ENCODE peak calls at places on chromosomes 5 and 9, in six cellular contexts. One of them, this sample, is unnamed. For H3K79me2, the result is how much of the 10 kb centered on the place peaks cover.

GRCh38 chr5:92401492-92401891 is 1018.4 kb upstream of the ARRDC3 start:
- DNase-seq in endothelial cell of umbilical vein: peak
- DNase-seq in OCI-LY7: no peak
- DNase-seq in HCT116: no peak
- DNase-seq in H9: peak
- DNase-seq in PC-9: no peak
- DNase-seq in this sample: peak

GRCh38 chr9:99576830-99577229 is 244.9 kb upstream of the NR4A3 start:
- DNase-seq in OCI-LY7: no peak
- DNase-seq in endothelial cell of umbilical vein: no peak
- DNase-seq in HCT116: no peak
- DNase-seq in H9: no peak
- DNase-seq in PC-9: no peak
- DNase-seq in this sample: no peak

GRCh38 chr5:160390787-160391696 is 8.8 kb downstream of the FAM200C start:
- DNase-seq in H9: no peak
- DNase-seq in endothelial cell of umbilical vein: peak
- DNase-seq in OCI-LY7: peak
- DNase-seq in PC-9: no peak
- DNase-seq in HCT116: no peak
- DNase-seq in this sample: peak

GRCh38 chr5:90056911-90057705 is 352.4 kb downstream of the CETN3 start:
- DNase-seq in OCI-LY7: no peak
- DNase-seq in PC-9: no peak
- DNase-seq in HCT116: no peak
- DNase-seq in H9: peak
- DNase-seq in endothelial cell of umbilical vein: no peak
- DNase-seq in this sample: no peak

GRCh38 chr5:93578813-93579560 is 2.0 kb downstream of the NR2F1-AS1 start:
- DNase-seq in PC-9: peak
- DNase-seq in endothelial cell of umbilical vein: peak
- DNase-seq in OCI-LY7: no peak
- DNase-seq in HCT116: no peak
- DNase-seq in H9: peak
- DNase-seq in this sample: no peak

GRCh38 chr5:123670981-123671557 is 159.1 kb downstream of the CSNK1G3 start:
- DNase-seq in HCT116: peak
- DNase-seq in PC-9: peak
- DNase-seq in H9: peak
- DNase-seq in endothelial cell of umbilical vein: peak
- DNase-seq in OCI-LY7: peak
- DNase-seq in this sample: peak

GRCh38 chr9:74858753-74859414 is 28.8 kb downstream of the TRPM6 start:
- DNase-seq in PC-9: no peak
- DNase-seq in endothelial cell of umbilical vein: no peak
- DNase-seq in H9: no peak
- DNase-seq in HCT116: no peak
- DNase-seq in OCI-LY7: no peak
- DNase-seq in this sample: no peak

GRCh38 chr9:117464941-117465616 is 50.2 kb upstream of the ASTN2 start:
- DNase-seq in OCI-LY7: no peak
- DNase-seq in H9: no peak
- DNase-seq in PC-9: no peak
- DNase-seq in HCT116: no peak
- DNase-seq in endothelial cell of umbilical vein: no peak
- DNase-seq in this sample: no peak

GRCh38 chr5:158471179-158471924 is 612.4 kb upstream of the CLINT1 start:
- DNase-seq in OCI-LY7: no peak
- DNase-seq in HCT116: no peak
- DNase-seq in PC-9: no peak
- DNase-seq in endothelial cell of umbilical vein: no peak
- DNase-seq in H9: no peak
- DNase-seq in this sample: peak

DNA sequence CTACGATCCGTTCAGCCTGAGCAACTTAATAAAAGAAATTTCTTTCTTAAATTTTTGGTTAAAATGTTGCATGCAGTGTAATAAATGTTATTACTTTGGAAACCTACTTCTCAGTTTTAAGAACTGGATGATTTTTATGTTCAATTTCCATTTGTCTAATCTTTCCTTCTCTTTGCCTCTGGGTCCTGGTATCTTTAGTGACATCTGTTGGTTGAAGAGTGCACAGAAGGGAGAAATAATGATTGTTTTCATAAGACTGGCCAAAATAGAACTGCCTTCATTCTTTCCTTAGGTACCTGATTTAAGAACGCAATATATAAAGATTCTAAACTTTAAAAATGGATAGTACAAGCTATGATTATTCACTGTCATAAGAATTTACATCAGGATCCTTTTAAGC is 83.0 kb upstream of the TLX3 start:
- DNase-seq in HCT116: no peak
- DNase-seq in OCI-LY7: no peak
- DNase-seq in H9: no peak
- DNase-seq in PC-9: no peak
- DNase-seq in endothelial cell of umbilical vein: peak
- DNase-seq in this sample: no peak
- TF ChIP-seq CTCF in HCT116: peak
- TF ChIP-seq CTCF in OCI-LY7: peak
- TF ChIP-seq CTCF in H9: peak
- TF ChIP-seq CTCF in PC-9: no peak
- TF ChIP-seq CTCF in endothelial cell of umbilical vein: no peak
- TF ChIP-seq CTCF in this sample: peak

GRCh38 chr5:169778622-169779596 is 141.8 kb downstream of the DOCK2 start:
- DNase-seq in OCI-LY7: peak
- DNase-seq in H9: no peak
- DNase-seq in endothelial cell of umbilical vein: no peak
- DNase-seq in PC-9: no peak
- DNase-seq in HCT116: no peak
- DNase-seq in this sample: no peak

GRCh38 chr5:169785731-169786130 is 148.7 kb downstream of the DOCK2 start:
- DNase-seq in H9: no peak
- DNase-seq in endothelial cell of umbilical vein: no peak
- DNase-seq in HCT116: no peak
- DNase-seq in OCI-LY7: no peak
- DNase-seq in PC-9: no peak
- DNase-seq in this sample: no peak

GRCh38 chr5:169786219-169786618 is 149.1 kb downstream of the DOCK2 start:
- DNase-seq in HCT116: no peak
- DNase-seq in endothelial cell of umbilical vein: no peak
- DNase-seq in H9: no peak
- DNase-seq in PC-9: no peak
- DNase-seq in OCI-LY7: no peak
- DNase-seq in this sample: no peak

GRCh38 chr5:169777112-169777511 is 140.0 kb downstream of the DOCK2 start:
- DNase-seq in OCI-LY7: no peak
- DNase-seq in PC-9: no peak
- DNase-seq in endothelial cell of umbilical vein: no peak
- DNase-seq in HCT116: no peak
- DNase-seq in H9: no peak
- DNase-seq in this sample: no peak

DNA sequence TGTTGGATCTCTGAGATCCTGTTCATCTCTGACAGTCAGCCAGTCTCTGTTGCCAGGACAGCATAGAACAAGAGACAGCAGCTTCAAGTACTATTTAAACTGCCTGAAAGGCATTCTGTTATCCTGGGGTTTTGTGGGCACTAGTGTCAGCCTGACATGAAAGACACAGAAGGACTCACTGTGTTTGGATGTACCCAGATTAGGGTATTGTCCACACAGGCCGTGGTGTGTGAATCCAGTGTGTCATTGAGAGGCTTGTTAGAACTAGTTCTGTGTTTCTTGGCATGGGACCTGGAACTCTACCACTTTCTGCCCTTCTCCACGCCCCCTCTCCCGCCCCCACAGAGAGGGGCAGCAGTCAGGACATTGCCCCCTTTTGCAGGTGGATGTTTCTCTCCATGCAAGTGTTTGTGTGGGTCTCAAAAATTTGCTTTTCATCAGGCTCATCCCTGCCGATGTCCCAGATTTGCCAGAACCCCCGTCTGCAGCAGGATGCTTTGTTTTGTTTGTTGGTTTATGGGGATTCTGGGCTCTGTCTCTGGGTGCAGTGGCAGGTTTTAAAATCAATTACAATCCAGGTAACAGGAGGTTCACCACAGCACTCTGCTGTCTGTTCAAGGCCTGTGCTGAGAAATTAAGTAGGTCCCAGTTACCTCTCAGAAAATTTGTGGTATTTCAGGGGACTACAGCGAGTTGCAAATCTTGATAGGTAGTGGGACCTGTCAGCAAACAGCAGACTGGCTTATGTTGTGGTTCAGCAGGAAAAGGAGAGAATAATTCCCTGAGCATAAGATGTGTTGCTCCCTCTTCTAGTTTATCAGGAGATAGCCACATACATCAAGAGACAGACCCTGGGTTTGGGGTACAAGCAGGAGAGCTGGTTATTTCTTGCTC is 144.6 kb downstream of the DOCK2 start:
- DNase-seq in PC-9: no peak
- DNase-seq in HCT116: no peak
- DNase-seq in OCI-LY7: no peak
- DNase-seq in H9: no peak
- DNase-seq in endothelial cell of umbilical vein: no peak
- DNase-seq in this sample: no peak
- H2AFZ ChIP-seq in PC-9: no peak
- H2AFZ ChIP-seq in HCT116: no peak
- H2AFZ ChIP-seq in OCI-LY7: no peak
- H2AFZ ChIP-seq in H9: no peak
- H2AFZ ChIP-seq in endothelial cell of umbilical vein: no peak
- H2AFZ ChIP-seq in this sample: no peak

GRCh38 chr9:36970007-36970888 is 63.8 kb downstream of the PAX5 start:
- DNase-seq in H9: no peak
- DNase-seq in HCT116: no peak
- DNase-seq in PC-9: peak
- DNase-seq in endothelial cell of umbilical vein: no peak
- DNase-seq in OCI-LY7: no peak
- DNase-seq in this sample: no peak
- H3K79me2 ChIP-seq in H9: under half
- H3K79me2 ChIP-seq in HCT116: under half
- H3K79me2 ChIP-seq in PC-9: under half
- H3K79me2 ChIP-seq in endothelial cell of umbilical vein: under half
- H3K79me2 ChIP-seq in OCI-LY7: under half
- H3K79me2 ChIP-seq in this sample: under half

GRCh38 chr5:180107005-180107404 is 35.4 kb upstream of the RNF130 start:
- DNase-seq in OCI-LY7: no peak
- DNase-seq in endothelial cell of umbilical vein: no peak
- DNase-seq in H9: no peak
- DNase-seq in HCT116: no peak
- DNase-seq in PC-9: no peak
- DNase-seq in this sample: no peak
- TF ChIP-seq CTCF in OCI-LY7: no peak
- TF ChIP-seq CTCF in endothelial cell of umbilical vein: no peak
- TF ChIP-seq CTCF in H9: no peak
- TF ChIP-seq CTCF in HCT116: no peak
- TF ChIP-seq CTCF in PC-9: no peak
- TF ChIP-seq CTCF in this sample: no peak

GRCh38 chr5:56078271-56078670 is 83.5 kb upstream of the IL6ST start:
- DNase-seq in endothelial cell of umbilical vein: no peak
- DNase-seq in HCT116: no peak
- DNase-seq in H9: no peak
- DNase-seq in OCI-LY7: no peak
- DNase-seq in PC-9: no peak
- DNase-seq in this sample: no peak
- H2AFZ ChIP-seq in endothelial cell of umbilical vein: no peak
- H2AFZ ChIP-seq in HCT116: no peak
- H2AFZ ChIP-seq in H9: no peak
- H2AFZ ChIP-seq in OCI-LY7: no peak
- H2AFZ ChIP-seq in PC-9: no peak
- H2AFZ ChIP-seq in this sample: no peak

GRCh38 chr5:16913187-16913839 is 22.8 kb downstream of the MYO10 start:
- DNase-seq in endothelial cell of umbilical vein: no peak
- DNase-seq in HCT116: peak
- DNase-seq in H9: no peak
- DNase-seq in PC-9: peak
- DNase-seq in OCI-LY7: no peak
- DNase-seq in this sample: no peak
- H3K79me2 ChIP-seq in endothelial cell of umbilical vein: half or more
- H3K79me2 ChIP-seq in HCT116: half or more
- H3K79me2 ChIP-seq in H9: under half
- H3K79me2 ChIP-seq in PC-9: half or more
- H3K79me2 ChIP-seq in OCI-LY7: under half
- H3K79me2 ChIP-seq in this sample: half or more

GRCh38 chr5:77944757-77945340 is 168.7 kb upstream of the TBCA start:
- DNase-seq in OCI-LY7: no peak
- DNase-seq in HCT116: no peak
- DNase-seq in endothelial cell of umbilical vein: no peak
- DNase-seq in PC-9: no peak
- DNase-seq in H9: no peak
- DNase-seq in this sample: no peak
- TF ChIP-seq CTCF in OCI-LY7: no peak
- TF ChIP-seq CTCF in HCT116: no peak
- TF ChIP-seq CTCF in endothelial cell of umbilical vein: no peak
- TF ChIP-seq CTCF in PC-9: no peak
- TF ChIP-seq CTCF in H9: no peak
- TF ChIP-seq CTCF in this sample: no peak

GRCh38 chr9:21316032-21316842 is 11.1 kb upstream of the IFNA5 start:
- DNase-seq in OCI-LY7: no peak
- DNase-seq in H9: no peak
- DNase-seq in PC-9: no peak
- DNase-seq in HCT116: no peak
- DNase-seq in endothelial cell of umbilical vein: no peak
- DNase-seq in this sample: no peak

GRCh38 chr9:21314152-21314551 is 9.0 kb upstream of the IFNA5 start:
- DNase-seq in HCT116: no peak
- DNase-seq in endothelial cell of umbilical vein: no peak
- DNase-seq in PC-9: no peak
- DNase-seq in H9: no peak
- DNase-seq in OCI-LY7: no peak
- DNase-seq in this sample: no peak

GRCh38 chr9:21316860-21317259 is 11.7 kb upstream of the IFNA5 start:
- DNase-seq in PC-9: no peak
- DNase-seq in OCI-LY7: no peak
- DNase-seq in H9: no peak
- DNase-seq in endothelial cell of umbilical vein: no peak
- DNase-seq in HCT116: no peak
- DNase-seq in this sample: peak

DNA sequence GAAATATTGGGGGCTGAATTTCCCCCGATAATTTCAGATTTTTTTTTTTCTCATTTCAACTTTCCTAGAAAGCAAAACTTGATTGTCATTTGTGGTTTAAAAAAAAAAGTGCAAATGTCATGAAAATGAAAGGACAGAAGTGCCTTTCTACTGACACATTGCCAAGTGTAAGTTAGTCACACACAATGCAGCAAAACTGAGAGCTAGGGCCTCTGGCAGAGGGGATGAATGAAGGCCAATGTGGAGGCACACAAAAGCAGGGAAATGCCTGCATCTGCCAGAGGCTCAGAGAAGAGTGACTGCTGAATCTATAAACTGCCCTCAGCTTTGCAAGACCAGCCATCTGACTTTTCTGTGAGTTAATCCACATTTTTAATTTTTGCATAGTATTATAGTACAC is 6.8 kb upstream of the IFNA5 start:
- DNase-seq in H9: no peak
- DNase-seq in OCI-LY7: no peak
- DNase-seq in endothelial cell of umbilical vein: no peak
- DNase-seq in HCT116: no peak
- DNase-seq in PC-9: no peak
- DNase-seq in this sample: no peak
- H2AFZ ChIP-seq in H9: no peak
- H2AFZ ChIP-seq in OCI-LY7: no peak
- H2AFZ ChIP-seq in endothelial cell of umbilical vein: no peak
- H2AFZ ChIP-seq in HCT116: no peak
- H2AFZ ChIP-seq in PC-9: no peak
- H2AFZ ChIP-seq in this sample: no peak

GRCh38 chr5:58199087-58199486 is 260.8 kb downstream of the PLK2 start:
- DNase-seq in PC-9: no peak
- DNase-seq in HCT116: no peak
- DNase-seq in endothelial cell of umbilical vein: no peak
- DNase-seq in H9: no peak
- DNase-seq in OCI-LY7: no peak
- DNase-seq in this sample: no peak
- H3K79me2 ChIP-seq in PC-9: under half
- H3K79me2 ChIP-seq in HCT116: under half
- H3K79me2 ChIP-seq in endothelial cell of umbilical vein: under half
- H3K79me2 ChIP-seq in H9: under half
- H3K79me2 ChIP-seq in OCI-LY7: under half
- H3K79me2 ChIP-seq in this sample: under half

This sample was measured in hepatocyte.